ENCODE peak calls at places on chromosomes 5 and 9, in ten cellular contexts. One of them, this sample, is unnamed.
A peak's percentile ranks its signal among the peaks of the same experiment; 100 is the strongest.

GRCh38 chr9:99253772-99254431 is 31.8 kb downstream of the SEC61B start:
- DNase-seq in heart left ventricle: no peak
- DNase-seq in H54: no peak
- DNase-seq in A549: no peak
- DNase-seq in breast epithelium: peak; percentile 22
- DNase-seq in uterus: no peak
- DNase-seq in IMR-90: no peak
- DNase-seq in prostate gland: no peak
- DNase-seq in transverse colon: peak; percentile 49
- DNase-seq in body of pancreas: no peak
- DNase-seq in this sample: no peak

GRCh38 chr5:160260881-160261815 is 31.8 kb downstream of the FABP6 start:
- DNase-seq in heart left ventricle: peak; percentile 82
- DNase-seq in H54: no peak
- DNase-seq in A549: no peak
- DNase-seq in breast epithelium: no peak
- DNase-seq in uterus: no peak
- DNase-seq in IMR-90: peak; percentile 99
- DNase-seq in prostate gland: no peak
- DNase-seq in transverse colon: peak; percentile 56
- DNase-seq in body of pancreas: no peak
- DNase-seq in this sample: peak; percentile 97

GRCh38 chr5:111126896-111127295 is 34.7 kb downstream of the WDR36 start:
- DNase-seq in heart left ventricle: no peak
- DNase-seq in H54: no peak
- DNase-seq in A549: no peak
- DNase-seq in breast epithelium: no peak
- DNase-seq in uterus: no peak
- DNase-seq in IMR-90: no peak
- DNase-seq in prostate gland: no peak
- DNase-seq in transverse colon: no peak
- DNase-seq in body of pancreas: no peak
- DNase-seq in this sample: no peak

GRCh38 chr5:156912869-156913268 is 50.2 kb downstream of the TIMD4 start:
- DNase-seq in heart left ventricle: no peak
- DNase-seq in H54: no peak
- DNase-seq in A549: no peak
- DNase-seq in breast epithelium: no peak
- DNase-seq in uterus: no peak
- DNase-seq in IMR-90: no peak
- DNase-seq in prostate gland: no peak
- DNase-seq in transverse colon: no peak
- DNase-seq in body of pancreas: no peak
- DNase-seq in this sample: no peak

GRCh38 chr5:179393078-179393477 is 47.8 kb upstream of the ADAMTS2 start:
- DNase-seq in heart left ventricle: no peak
- DNase-seq in H54: no peak
- DNase-seq in A549: no peak
- DNase-seq in breast epithelium: no peak
- DNase-seq in uterus: no peak
- DNase-seq in IMR-90: peak; percentile 80
- DNase-seq in prostate gland: no peak
- DNase-seq in transverse colon: no peak
- DNase-seq in body of pancreas: no peak
- DNase-seq in this sample: no peak

GRCh38 chr5:77638763-77639451 is 394 bp upstream of the OTP start:
- DNase-seq in heart left ventricle: no peak
- DNase-seq in H54: no peak
- DNase-seq in A549: no peak
- DNase-seq in breast epithelium: no peak
- DNase-seq in uterus: no peak
- DNase-seq in IMR-90: no peak
- DNase-seq in prostate gland: no peak
- DNase-seq in transverse colon: no peak
- DNase-seq in body of pancreas: no peak
- DNase-seq in this sample: peak; percentile 11

GRCh38 chr9:135079018-135079417 is 8.4 kb upstream of the OLFM1 start:
- DNase-seq in heart left ventricle: no peak
- DNase-seq in H54: no peak
- DNase-seq in A549: no peak
- DNase-seq in breast epithelium: no peak
- DNase-seq in uterus: no peak
- DNase-seq in IMR-90: no peak
- DNase-seq in prostate gland: no peak
- DNase-seq in transverse colon: peak; percentile 1
- DNase-seq in body of pancreas: no peak
- DNase-seq in this sample: no peak

GRCh38 chr5:17365756-17366155 is 132.3 kb upstream of the TAF11L2 start:
- DNase-seq in heart left ventricle: no peak
- DNase-seq in H54: no peak
- DNase-seq in A549: peak; percentile 42
- DNase-seq in breast epithelium: no peak
- DNase-seq in uterus: no peak
- DNase-seq in IMR-90: peak; percentile 89
- DNase-seq in prostate gland: no peak
- DNase-seq in transverse colon: no peak
- DNase-seq in body of pancreas: no peak
- DNase-seq in this sample: no peak

GRCh38 chr9:36827593-36827992 is 206.5 kb downstream of the PAX5 start:
- DNase-seq in heart left ventricle: no peak
- DNase-seq in H54: no peak
- DNase-seq in A549: no peak
- DNase-seq in breast epithelium: no peak
- DNase-seq in uterus: no peak
- DNase-seq in IMR-90: no peak
- DNase-seq in prostate gland: no peak
- DNase-seq in transverse colon: no peak
- DNase-seq in body of pancreas: no peak
- DNase-seq in this sample: no peak

GRCh38 chr5:129074903-129075302 is 19.6 kb upstream of the ISOC1 start:
- DNase-seq in heart left ventricle: no peak
- DNase-seq in H54: no peak
- DNase-seq in A549: no peak
- DNase-seq in breast epithelium: no peak
- DNase-seq in uterus: no peak
- DNase-seq in IMR-90: no peak
- DNase-seq in prostate gland: no peak
- DNase-seq in transverse colon: no peak
- DNase-seq in body of pancreas: no peak
- DNase-seq in this sample: no peak
- TF ChIP-seq POLR2A in heart left ventricle: no peak
- TF ChIP-seq POLR2A in H54: no peak
- TF ChIP-seq POLR2A in A549: no peak
- TF ChIP-seq POLR2A in breast epithelium: no peak
- TF ChIP-seq POLR2A in uterus: no peak
- TF ChIP-seq POLR2A in IMR-90: no peak
- TF ChIP-seq POLR2A in prostate gland: no peak
- TF ChIP-seq POLR2A in transverse colon: no peak
- TF ChIP-seq POLR2A in body of pancreas: no peak
- TF ChIP-seq POLR2A in this sample: no peak

GRCh38 chr9:73167614-73168013 is 15.9 kb downstream of the ANXA1 start:
- DNase-seq in heart left ventricle: no peak
- DNase-seq in H54: no peak
- DNase-seq in A549: no peak
- DNase-seq in breast epithelium: no peak
- DNase-seq in uterus: no peak
- DNase-seq in IMR-90: no peak
- DNase-seq in prostate gland: no peak
- DNase-seq in transverse colon: no peak
- DNase-seq in body of pancreas: no peak
- DNase-seq in this sample: no peak

GRCh38 chr9:73170185-73170957 is 18.7 kb downstream of the ANXA1 start:
- DNase-seq in heart left ventricle: no peak
- DNase-seq in H54: no peak
- DNase-seq in A549: no peak
- DNase-seq in breast epithelium: no peak
- DNase-seq in uterus: no peak
- DNase-seq in IMR-90: no peak
- DNase-seq in prostate gland: no peak
- DNase-seq in transverse colon: no peak
- DNase-seq in body of pancreas: no peak
- DNase-seq in this sample: no peak

GRCh38 chr9:73166453-73166852 is 14.8 kb downstream of the ANXA1 start:
- DNase-seq in heart left ventricle: no peak
- DNase-seq in H54: no peak
- DNase-seq in A549: no peak
- DNase-seq in breast epithelium: no peak
- DNase-seq in uterus: no peak
- DNase-seq in IMR-90: no peak
- DNase-seq in prostate gland: no peak
- DNase-seq in transverse colon: no peak
- DNase-seq in body of pancreas: no peak
- DNase-seq in this sample: no peak

GRCh38 chr9:73162987-73163763 is 11.5 kb downstream of the ANXA1 start:
- DNase-seq in heart left ventricle: no peak
- DNase-seq in H54: no peak
- DNase-seq in A549: no peak
- DNase-seq in breast epithelium: no peak
- DNase-seq in uterus: no peak
- DNase-seq in IMR-90: no peak
- DNase-seq in prostate gland: no peak
- DNase-seq in transverse colon: no peak
- DNase-seq in body of pancreas: no peak
- DNase-seq in this sample: peak; percentile 4

DNA sequence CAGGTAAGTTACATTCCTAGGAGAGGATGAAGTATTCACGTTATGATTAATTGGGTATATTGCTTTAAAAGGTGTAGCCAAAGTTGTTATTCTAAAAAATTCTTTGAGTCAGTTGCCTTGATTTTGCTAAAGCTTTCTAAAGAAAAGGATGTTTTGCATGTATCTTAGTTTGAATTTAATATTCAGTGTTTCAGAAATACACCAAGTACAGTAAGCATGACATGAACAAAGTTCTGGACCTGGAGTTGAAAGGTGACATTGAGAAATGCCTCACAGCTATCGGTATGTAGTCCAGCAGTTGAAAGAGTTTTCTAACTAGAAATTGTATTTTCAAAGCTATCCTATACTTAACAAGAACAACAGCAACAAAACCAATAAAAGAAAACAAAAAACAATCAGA is 14.2 kb downstream of the ANXA1 start:
- DNase-seq in heart left ventricle: no peak
- DNase-seq in H54: no peak
- DNase-seq in A549: no peak
- DNase-seq in breast epithelium: no peak
- DNase-seq in uterus: no peak
- DNase-seq in IMR-90: no peak
- DNase-seq in prostate gland: no peak
- DNase-seq in transverse colon: no peak
- DNase-seq in body of pancreas: no peak
- DNase-seq in this sample: no peak
- TF ChIP-seq POLR2A in heart left ventricle: no peak
- TF ChIP-seq POLR2A in H54: no peak
- TF ChIP-seq POLR2A in A549: no peak
- TF ChIP-seq POLR2A in breast epithelium: no peak
- TF ChIP-seq POLR2A in uterus: no peak
- TF ChIP-seq POLR2A in IMR-90: no peak
- TF ChIP-seq POLR2A in prostate gland: no peak
- TF ChIP-seq POLR2A in transverse colon: no peak
- TF ChIP-seq POLR2A in body of pancreas: no peak
- TF ChIP-seq POLR2A in this sample: no peak

GRCh38 chr9:23426144-23426543 is 399.9 kb downstream of the ELAVL2 start:
- DNase-seq in heart left ventricle: no peak
- DNase-seq in H54: no peak
- DNase-seq in A549: no peak
- DNase-seq in breast epithelium: no peak
- DNase-seq in uterus: no peak
- DNase-seq in IMR-90: no peak
- DNase-seq in prostate gland: no peak
- DNase-seq in transverse colon: no peak
- DNase-seq in body of pancreas: no peak
- DNase-seq in this sample: no peak

GRCh38 chr9:23434654-23435053 is 391.4 kb downstream of the ELAVL2 start:
- DNase-seq in heart left ventricle: no peak
- DNase-seq in H54: no peak
- DNase-seq in A549: no peak
- DNase-seq in breast epithelium: no peak
- DNase-seq in uterus: no peak
- DNase-seq in IMR-90: no peak
- DNase-seq in prostate gland: no peak
- DNase-seq in transverse colon: no peak
- DNase-seq in body of pancreas: no peak
- DNase-seq in this sample: no peak

DNA sequence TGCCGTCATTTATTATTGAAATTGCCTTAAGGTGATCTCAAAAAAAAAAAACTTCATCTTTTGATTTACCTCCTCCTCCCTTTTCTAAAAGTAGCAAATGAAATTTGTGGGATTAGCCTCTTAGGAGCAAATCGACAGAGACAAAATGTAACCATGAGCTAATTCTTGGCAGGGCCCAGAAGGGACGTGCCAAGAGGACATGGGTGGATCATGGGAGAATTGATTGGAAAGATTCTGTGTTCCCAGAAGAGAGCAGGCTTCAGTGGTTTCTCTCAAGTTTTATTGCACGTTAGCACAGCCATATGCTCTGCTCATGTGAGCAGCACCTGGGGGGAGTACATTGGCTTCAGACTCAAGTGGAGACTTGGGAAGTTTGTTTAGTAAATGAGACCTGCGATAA is 394.6 kb downstream of the ELAVL2 start:
- DNase-seq in heart left ventricle: no peak
- DNase-seq in H54: no peak
- DNase-seq in A549: no peak
- DNase-seq in breast epithelium: no peak
- DNase-seq in uterus: no peak
- DNase-seq in IMR-90: no peak
- DNase-seq in prostate gland: no peak
- DNase-seq in transverse colon: no peak
- DNase-seq in body of pancreas: no peak
- DNase-seq in this sample: no peak
- TF ChIP-seq POLR2A in heart left ventricle: no peak
- TF ChIP-seq POLR2A in H54: no peak
- TF ChIP-seq POLR2A in A549: no peak
- TF ChIP-seq POLR2A in breast epithelium: no peak
- TF ChIP-seq POLR2A in uterus: no peak
- TF ChIP-seq POLR2A in IMR-90: no peak
- TF ChIP-seq POLR2A in prostate gland: no peak
- TF ChIP-seq POLR2A in transverse colon: no peak
- TF ChIP-seq POLR2A in body of pancreas: no peak
- TF ChIP-seq POLR2A in this sample: no peak

DNA sequence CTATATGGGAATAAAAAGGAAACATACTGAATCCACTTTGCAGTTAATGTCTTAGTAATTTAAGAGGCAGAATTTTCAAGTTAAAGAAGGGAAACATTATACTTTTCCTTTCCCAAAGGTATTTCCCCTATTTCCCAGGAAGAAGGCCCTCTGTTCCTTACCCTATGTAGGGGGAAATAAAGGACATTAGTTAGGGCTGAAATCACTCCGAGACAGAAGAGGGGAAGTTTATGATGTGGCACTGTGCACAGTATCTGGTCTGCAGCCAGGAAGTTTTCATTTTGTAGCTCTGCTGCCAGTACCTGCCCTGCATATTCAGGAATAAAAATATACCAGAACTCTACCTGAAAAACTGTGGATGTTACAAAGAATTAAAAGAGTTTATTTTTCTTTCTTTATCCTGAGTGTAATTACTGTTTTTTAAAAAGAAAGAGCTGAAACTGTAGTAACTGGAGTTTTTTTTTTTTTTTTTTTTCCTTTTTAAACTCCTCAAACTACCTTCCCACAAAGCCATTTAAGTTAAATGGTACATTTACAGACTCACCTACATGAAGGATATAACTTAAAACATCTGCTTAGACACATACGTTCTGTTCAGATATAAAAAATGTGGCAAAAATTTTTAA is 7.3 kb downstream of the MEF2C start:
- DNase-seq in heart left ventricle: no peak
- DNase-seq in H54: no peak
- DNase-seq in A549: no peak
- DNase-seq in breast epithelium: no peak
- DNase-seq in uterus: no peak
- DNase-seq in IMR-90: no peak
- DNase-seq in prostate gland: no peak
- DNase-seq in transverse colon: no peak
- DNase-seq in body of pancreas: no peak
- DNase-seq in this sample: peak; percentile 30
- TF ChIP-seq POLR2A in heart left ventricle: no peak
- TF ChIP-seq POLR2A in H54: no peak
- TF ChIP-seq POLR2A in A549: no peak
- TF ChIP-seq POLR2A in breast epithelium: no peak
- TF ChIP-seq POLR2A in uterus: no peak
- TF ChIP-seq POLR2A in IMR-90: no peak
- TF ChIP-seq POLR2A in prostate gland: no peak
- TF ChIP-seq POLR2A in transverse colon: no peak
- TF ChIP-seq POLR2A in body of pancreas: no peak
- TF ChIP-seq POLR2A in this sample: peak; percentile 72

This sample was measured in erythroblast.